ENCODE peak calls at places on chromosomes 2 and 18, in ten cellular contexts. One of them, this sample, is unnamed.

GRCh38 chr2:81436256-81436655 is 1131.7 kb upstream of the LRRTM1 start:
- DNase-seq in GM23338: no peak
- DNase-seq in lung: no peak
- DNase-seq in tibial nerve: no peak
- DNase-seq in RWPE2: no peak
- DNase-seq in CD8-positive, alpha-beta T cell: no peak
- DNase-seq in fibroblast of lung: peak
- DNase-seq in cardiac fibroblast: peak
- DNase-seq in A549: no peak
- DNase-seq in AG09309: no peak
- DNase-seq in this sample: no peak

GRCh38 chr18:79405781-79406575 is 10.2 kb downstream of the NFATC1 start:
- DNase-seq in CD8-positive, alpha-beta T cell: peak
- DNase-seq in tibial nerve: peak
- DNase-seq in A549: no peak
- DNase-seq in GM23338: no peak
- DNase-seq in AG09309: no peak
- DNase-seq in fibroblast of lung: no peak
- DNase-seq in cardiac fibroblast: no peak
- DNase-seq in lung: peak
- DNase-seq in RWPE2: no peak
- DNase-seq in this sample: no peak

GRCh38 chr2:27887122-27887521 is 3.1 kb downstream of the RBKS start:
- DNase-seq in CD8-positive, alpha-beta T cell: no peak
- DNase-seq in tibial nerve: no peak
- DNase-seq in GM23338: no peak
- DNase-seq in cardiac fibroblast: no peak
- DNase-seq in AG09309: no peak
- DNase-seq in fibroblast of lung: no peak
- DNase-seq in lung: no peak
- DNase-seq in A549: no peak
- DNase-seq in RWPE2: no peak
- DNase-seq in this sample: no peak

GRCh38 chr2:75528221-75528977 is 32.3 kb downstream of the EVA1A start:
- DNase-seq in RWPE2: no peak
- DNase-seq in GM23338: peak
- DNase-seq in cardiac fibroblast: no peak
- DNase-seq in AG09309: no peak
- DNase-seq in A549: no peak
- DNase-seq in fibroblast of lung: no peak
- DNase-seq in tibial nerve: no peak
- DNase-seq in CD8-positive, alpha-beta T cell: no peak
- DNase-seq in lung: no peak
- DNase-seq in this sample: no peak

GRCh38 chr18:76437910-76438309 is 57.1 kb downstream of the ZNF516 start:
- DNase-seq in AG09309: no peak
- DNase-seq in fibroblast of lung: no peak
- DNase-seq in tibial nerve: no peak
- DNase-seq in CD8-positive, alpha-beta T cell: no peak
- DNase-seq in RWPE2: no peak
- DNase-seq in cardiac fibroblast: no peak
- DNase-seq in GM23338: no peak
- DNase-seq in lung: no peak
- DNase-seq in A549: no peak
- DNase-seq in this sample: no peak

GRCh38 chr2:26245810-26246209 is 1.1 kb downstream of the HADHB start:
- DNase-seq in fibroblast of lung: peak
- DNase-seq in tibial nerve: no peak
- DNase-seq in RWPE2: no peak
- DNase-seq in CD8-positive, alpha-beta T cell: no peak
- DNase-seq in GM23338: no peak
- DNase-seq in lung: no peak
- DNase-seq in cardiac fibroblast: peak
- DNase-seq in A549: no peak
- DNase-seq in AG09309: no peak
- DNase-seq in this sample: no peak

GRCh38 chr2:20093263-20094141 is 42.1 kb upstream of the LAPTM4A start:
- DNase-seq in RWPE2: no peak
- DNase-seq in GM23338: peak
- DNase-seq in AG09309: peak
- DNase-seq in fibroblast of lung: peak
- DNase-seq in lung: no peak
- DNase-seq in CD8-positive, alpha-beta T cell: no peak
- DNase-seq in cardiac fibroblast: peak
- DNase-seq in tibial nerve: peak
- DNase-seq in A549: peak
- DNase-seq in this sample: peak

GRCh38 chr2:237894396-237894979 is 35.1 kb downstream of the RAMP1 start:
- DNase-seq in CD8-positive, alpha-beta T cell: no peak
- DNase-seq in fibroblast of lung: no peak
- DNase-seq in RWPE2: peak
- DNase-seq in tibial nerve: no peak
- DNase-seq in lung: no peak
- DNase-seq in GM23338: no peak
- DNase-seq in cardiac fibroblast: no peak
- DNase-seq in AG09309: no peak
- DNase-seq in A549: no peak
- DNase-seq in this sample: no peak

GRCh38 chr2:233389601-233390125 is 35.4 kb downstream of the DGKD start:
- DNase-seq in tibial nerve: no peak
- DNase-seq in CD8-positive, alpha-beta T cell: no peak
- DNase-seq in A549: no peak
- DNase-seq in GM23338: no peak
- DNase-seq in fibroblast of lung: no peak
- DNase-seq in AG09309: no peak
- DNase-seq in cardiac fibroblast: no peak
- DNase-seq in RWPE2: no peak
- DNase-seq in lung: no peak
- DNase-seq in this sample: no peak

GRCh38 chr18:68040198-68040597 is 523.7 kb upstream of the DSEL start:
- DNase-seq in CD8-positive, alpha-beta T cell: no peak
- DNase-seq in AG09309: no peak
- DNase-seq in lung: no peak
- DNase-seq in RWPE2: no peak
- DNase-seq in fibroblast of lung: no peak
- DNase-seq in A549: no peak
- DNase-seq in tibial nerve: no peak
- DNase-seq in cardiac fibroblast: no peak
- DNase-seq in GM23338: no peak
- DNase-seq in this sample: no peak

GRCh38 chr2:88831792-88832248 is 140.3 kb downstream of the RPIA start:
- DNase-seq in lung: peak
- DNase-seq in A549: peak
- DNase-seq in RWPE2: no peak
- DNase-seq in CD8-positive, alpha-beta T cell: peak
- DNase-seq in AG09309: no peak
- DNase-seq in cardiac fibroblast: peak
- DNase-seq in fibroblast of lung: peak
- DNase-seq in tibial nerve: peak
- DNase-seq in GM23338: peak
- DNase-seq in this sample: no peak
- TF ChIP-seq CTCF in lung: peak
- TF ChIP-seq CTCF in A549: peak
- TF ChIP-seq CTCF in RWPE2: peak
- TF ChIP-seq CTCF in CD8-positive, alpha-beta T cell: peak
- TF ChIP-seq CTCF in AG09309: peak
- TF ChIP-seq CTCF in cardiac fibroblast: peak
- TF ChIP-seq CTCF in fibroblast of lung: peak
- TF ChIP-seq CTCF in tibial nerve: peak
- TF ChIP-seq CTCF in GM23338: peak
- TF ChIP-seq CTCF in this sample: peak

GRCh38 chr18:9016819-9017169 is 85.7 kb upstream of the NDUFV2 start:
- DNase-seq in AG09309: no peak
- DNase-seq in fibroblast of lung: peak
- DNase-seq in CD8-positive, alpha-beta T cell: no peak
- DNase-seq in lung: no peak
- DNase-seq in GM23338: no peak
- DNase-seq in RWPE2: no peak
- DNase-seq in A549: no peak
- DNase-seq in tibial nerve: no peak
- DNase-seq in cardiac fibroblast: peak
- DNase-seq in this sample: no peak

GRCh38 chr18:9019135-9019534 is 83.4 kb upstream of the NDUFV2 start:
- DNase-seq in CD8-positive, alpha-beta T cell: no peak
- DNase-seq in GM23338: no peak
- DNase-seq in AG09309: no peak
- DNase-seq in cardiac fibroblast: no peak
- DNase-seq in A549: no peak
- DNase-seq in RWPE2: no peak
- DNase-seq in fibroblast of lung: no peak
- DNase-seq in lung: no peak
- DNase-seq in tibial nerve: no peak
- DNase-seq in this sample: no peak

GRCh38 chr18:9015689-9016088 is 86.8 kb upstream of the NDUFV2 start:
- DNase-seq in cardiac fibroblast: no peak
- DNase-seq in A549: no peak
- DNase-seq in AG09309: no peak
- DNase-seq in GM23338: no peak
- DNase-seq in RWPE2: no peak
- DNase-seq in fibroblast of lung: no peak
- DNase-seq in CD8-positive, alpha-beta T cell: no peak
- DNase-seq in lung: no peak
- DNase-seq in tibial nerve: no peak
- DNase-seq in this sample: no peak

GRCh38 chr18:9017170-9017899 is 85.2 kb upstream of the NDUFV2 start:
- DNase-seq in RWPE2: peak
- DNase-seq in tibial nerve: peak
- DNase-seq in AG09309: peak
- DNase-seq in fibroblast of lung: peak
- DNase-seq in CD8-positive, alpha-beta T cell: peak
- DNase-seq in A549: peak
- DNase-seq in cardiac fibroblast: peak
- DNase-seq in GM23338: peak
- DNase-seq in lung: peak
- DNase-seq in this sample: peak

DNA sequence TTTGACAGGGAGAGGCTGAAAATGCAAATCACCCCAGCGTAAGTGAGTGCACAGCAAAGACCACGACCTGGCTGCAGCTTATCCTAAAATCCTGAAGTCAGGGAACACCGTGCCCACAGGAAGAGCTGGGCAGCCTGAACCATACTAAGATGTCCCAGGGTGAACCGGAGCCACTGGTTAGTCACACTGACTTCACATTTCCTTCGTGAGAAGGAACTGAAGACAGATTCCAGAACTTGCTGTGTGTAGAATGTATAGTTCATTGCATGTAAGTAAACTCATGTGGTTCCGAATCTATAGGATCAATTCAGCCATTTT is 84.6 kb upstream of the NDUFV2 start:
- DNase-seq in A549: no peak
- DNase-seq in fibroblast of lung: no peak
- DNase-seq in CD8-positive, alpha-beta T cell: no peak
- DNase-seq in tibial nerve: no peak
- DNase-seq in cardiac fibroblast: no peak
- DNase-seq in AG09309: no peak
- DNase-seq in RWPE2: no peak
- DNase-seq in lung: no peak
- DNase-seq in GM23338: no peak
- DNase-seq in this sample: peak
- H3K4me3 ChIP-seq in A549: no peak
- H3K4me3 ChIP-seq in fibroblast of lung: peak
- H3K4me3 ChIP-seq in CD8-positive, alpha-beta T cell: no peak
- H3K4me3 ChIP-seq in tibial nerve: no peak
- H3K4me3 ChIP-seq in cardiac fibroblast: peak
- H3K4me3 ChIP-seq in AG09309: peak
- H3K4me3 ChIP-seq in RWPE2: no peak
- H3K4me3 ChIP-seq in lung: no peak
- H3K4me3 ChIP-seq in GM23338: no peak
- H3K4me3 ChIP-seq in this sample: peak

GRCh38 chr2:215736653-215737290 is 276.6 kb downstream of the MREG start:
- DNase-seq in lung: no peak
- DNase-seq in A549: peak
- DNase-seq in AG09309: peak
- DNase-seq in tibial nerve: no peak
- DNase-seq in GM23338: peak
- DNase-seq in fibroblast of lung: peak
- DNase-seq in RWPE2: no peak
- DNase-seq in CD8-positive, alpha-beta T cell: no peak
- DNase-seq in cardiac fibroblast: peak
- DNase-seq in this sample: no peak
- TF ChIP-seq CTCF in lung: no peak
- TF ChIP-seq CTCF in A549: peak
- TF ChIP-seq CTCF in AG09309: peak
- TF ChIP-seq CTCF in tibial nerve: no peak
- TF ChIP-seq CTCF in GM23338: peak
- TF ChIP-seq CTCF in fibroblast of lung: peak
- TF ChIP-seq CTCF in RWPE2: no peak
- TF ChIP-seq CTCF in CD8-positive, alpha-beta T cell: no peak
- TF ChIP-seq CTCF in cardiac fibroblast: peak
- TF ChIP-seq CTCF in this sample: no peak

DNA sequence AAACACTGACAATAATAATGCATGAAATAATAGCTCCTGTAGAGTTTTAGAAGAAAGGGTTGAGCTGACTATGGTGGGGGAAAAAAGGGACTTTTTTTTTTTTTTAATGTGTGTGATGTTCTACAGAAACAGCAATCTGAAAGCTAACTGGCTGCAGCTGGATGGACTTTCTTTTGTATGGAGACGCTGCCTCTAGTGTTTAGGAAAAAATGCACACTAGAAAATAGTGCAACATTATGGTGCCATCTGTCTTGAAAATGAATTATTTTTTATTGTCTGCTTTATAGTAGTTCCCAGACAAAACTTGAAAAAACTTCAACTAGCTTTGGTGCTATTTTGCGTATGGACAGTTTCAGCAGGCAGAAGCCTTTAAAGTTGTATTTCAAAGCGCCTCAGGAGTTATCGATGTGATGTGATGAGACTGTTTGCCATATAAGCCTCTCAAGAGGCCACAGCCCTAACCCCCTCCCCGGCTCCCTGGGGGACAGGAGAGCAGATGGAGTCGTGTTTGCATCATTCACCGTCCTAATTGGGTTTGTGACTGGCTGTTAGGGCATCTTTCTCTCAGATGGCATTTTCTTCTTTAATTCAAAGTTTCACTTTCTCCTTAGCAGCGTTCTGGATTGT is 86.9 kb downstream of the LTBP1 start:
- DNase-seq in fibroblast of lung: peak
- DNase-seq in tibial nerve: no peak
- DNase-seq in RWPE2: no peak
- DNase-seq in lung: no peak
- DNase-seq in cardiac fibroblast: peak
- DNase-seq in A549: no peak
- DNase-seq in CD8-positive, alpha-beta T cell: no peak
- DNase-seq in AG09309: no peak
- DNase-seq in GM23338: peak
- DNase-seq in this sample: no peak
- H3K4me3 ChIP-seq in fibroblast of lung: peak
- H3K4me3 ChIP-seq in tibial nerve: no peak
- H3K4me3 ChIP-seq in RWPE2: no peak
- H3K4me3 ChIP-seq in lung: no peak
- H3K4me3 ChIP-seq in cardiac fibroblast: no peak
- H3K4me3 ChIP-seq in A549: no peak
- H3K4me3 ChIP-seq in CD8-positive, alpha-beta T cell: no peak
- H3K4me3 ChIP-seq in AG09309: peak
- H3K4me3 ChIP-seq in GM23338: no peak
- H3K4me3 ChIP-seq in this sample: no peak